ENCODE peak calls at places on chromosomes 11 and 22, in eight cellular contexts. One of them, this sample, is unnamed.
A peak's percentile ranks its signal among the peaks of the same experiment; 100 is the strongest.

GRCh38 chr22:22558071-22558971 is 744 bp downstream of the PRAME start:
- DNase-seq in ureter: no peak
- DNase-seq in sciatic nerve: no peak
- DNase-seq in T47D: no peak
- DNase-seq in lung: no peak
- DNase-seq in NCI-H1105 treated with DMSO at 0.1 percent for 48 hours: no peak
- DNase-seq in NB4: no peak
- DNase-seq in stimulated activated CD4-positive, alpha-beta T cell treated with anti-CD3 and anti-CD28 coated beads, Interleukin-2, amount 100 ng/mL, for 48 hours: no peak
- DNase-seq in this sample: no peak

GRCh38 chr11:62546244-62546936 is at the start of gene AHNAK:
- DNase-seq in ureter: peak; percentile 89
- DNase-seq in sciatic nerve: peak; percentile 92
- DNase-seq in T47D: peak; percentile 88
- DNase-seq in lung: peak; percentile 86
- DNase-seq in NCI-H1105 treated with DMSO at 0.1 percent for 48 hours: peak; percentile 10
- DNase-seq in NB4: peak; percentile 90
- DNase-seq in stimulated activated CD4-positive, alpha-beta T cell treated with anti-CD3 and anti-CD28 coated beads, Interleukin-2, amount 100 ng/mL, for 48 hours: no peak
- DNase-seq in this sample: peak; percentile 90

GRCh38 chr11:120137611-120138521 is at the start of gene TRIM29:
- DNase-seq in ureter: peak; percentile 88
- DNase-seq in sciatic nerve: peak; percentile 56
- DNase-seq in T47D: peak; percentile 65
- DNase-seq in lung: peak; percentile 33
- DNase-seq in NCI-H1105 treated with DMSO at 0.1 percent for 48 hours: no peak
- DNase-seq in NB4: no peak
- DNase-seq in stimulated activated CD4-positive, alpha-beta T cell treated with anti-CD3 and anti-CD28 coated beads, Interleukin-2, amount 100 ng/mL, for 48 hours: no peak
- DNase-seq in this sample: peak; percentile 60

GRCh38 chr11:118133816-118134215 is 18.8 kb downstream of the SCN4B start:
- DNase-seq in ureter: no peak
- DNase-seq in sciatic nerve: peak; percentile 38
- DNase-seq in T47D: no peak
- DNase-seq in lung: no peak
- DNase-seq in NCI-H1105 treated with DMSO at 0.1 percent for 48 hours: no peak
- DNase-seq in NB4: no peak
- DNase-seq in stimulated activated CD4-positive, alpha-beta T cell treated with anti-CD3 and anti-CD28 coated beads, Interleukin-2, amount 100 ng/mL, for 48 hours: no peak
- DNase-seq in this sample: no peak

GRCh38 chr11:83951521-83951920 is 665.4 kb upstream of the CCDC90B start:
- DNase-seq in ureter: no peak
- DNase-seq in sciatic nerve: no peak
- DNase-seq in T47D: no peak
- DNase-seq in lung: no peak
- DNase-seq in NCI-H1105 treated with DMSO at 0.1 percent for 48 hours: no peak
- DNase-seq in NB4: no peak
- DNase-seq in stimulated activated CD4-positive, alpha-beta T cell treated with anti-CD3 and anti-CD28 coated beads, Interleukin-2, amount 100 ng/mL, for 48 hours: no peak
- DNase-seq in this sample: no peak

GRCh38 chr11:2860636-2861035 is 24.9 kb downstream of the CDKN1C start:
- DNase-seq in ureter: no peak
- DNase-seq in sciatic nerve: no peak
- DNase-seq in T47D: no peak
- DNase-seq in lung: no peak
- DNase-seq in NCI-H1105 treated with DMSO at 0.1 percent for 48 hours: no peak
- DNase-seq in NB4: peak; percentile 56
- DNase-seq in stimulated activated CD4-positive, alpha-beta T cell treated with anti-CD3 and anti-CD28 coated beads, Interleukin-2, amount 100 ng/mL, for 48 hours: no peak
- DNase-seq in this sample: no peak

GRCh38 chr11:2380807-2381350 is 3.8 kb downstream of the CD81 start:
- DNase-seq in ureter: no peak
- DNase-seq in sciatic nerve: peak; percentile 84
- DNase-seq in T47D: no peak
- DNase-seq in lung: peak; percentile 80
- DNase-seq in NCI-H1105 treated with DMSO at 0.1 percent for 48 hours: no peak
- DNase-seq in NB4: peak; percentile 88
- DNase-seq in stimulated activated CD4-positive, alpha-beta T cell treated with anti-CD3 and anti-CD28 coated beads, Interleukin-2, amount 100 ng/mL, for 48 hours: no peak
- DNase-seq in this sample: peak; percentile 61

GRCh38 chr11:77142091-77142975 is 14.3 kb downstream of the MYO7A start:
- DNase-seq in ureter: no peak
- DNase-seq in sciatic nerve: no peak
- DNase-seq in T47D: no peak
- DNase-seq in lung: no peak
- DNase-seq in NCI-H1105 treated with DMSO at 0.1 percent for 48 hours: no peak
- DNase-seq in NB4: peak; percentile 89
- DNase-seq in stimulated activated CD4-positive, alpha-beta T cell treated with anti-CD3 and anti-CD28 coated beads, Interleukin-2, amount 100 ng/mL, for 48 hours: no peak
- DNase-seq in this sample: no peak

GRCh38 chr22:18057568-18058209 is 20.1 kb upstream of the PEX26 start:
- DNase-seq in ureter: peak; percentile 79
- DNase-seq in sciatic nerve: peak; percentile 82
- DNase-seq in T47D: no peak
- DNase-seq in lung: peak; percentile 55
- DNase-seq in NCI-H1105 treated with DMSO at 0.1 percent for 48 hours: no peak
- DNase-seq in NB4: peak; percentile 30
- DNase-seq in stimulated activated CD4-positive, alpha-beta T cell treated with anti-CD3 and anti-CD28 coated beads, Interleukin-2, amount 100 ng/mL, for 48 hours: no peak
- DNase-seq in this sample: no peak

GRCh38 chr11:73787643-73788537 is at the start of gene MRPL48:
- DNase-seq in ureter: peak; percentile 92
- DNase-seq in sciatic nerve: peak; percentile 93
- DNase-seq in T47D: peak; percentile 91
- DNase-seq in lung: peak; percentile 92
- DNase-seq in NCI-H1105 treated with DMSO at 0.1 percent for 48 hours: peak; percentile 90
- DNase-seq in NB4: peak; percentile 97
- DNase-seq in stimulated activated CD4-positive, alpha-beta T cell treated with anti-CD3 and anti-CD28 coated beads, Interleukin-2, amount 100 ng/mL, for 48 hours: peak; percentile 82
- DNase-seq in this sample: peak; percentile 95

GRCh38 chr11:122235615-122236014 is 119.6 kb upstream of the BLID start:
- DNase-seq in ureter: no peak
- DNase-seq in sciatic nerve: no peak
- DNase-seq in T47D: no peak
- DNase-seq in lung: peak; percentile 40
- DNase-seq in NCI-H1105 treated with DMSO at 0.1 percent for 48 hours: no peak
- DNase-seq in NB4: no peak
- DNase-seq in stimulated activated CD4-positive, alpha-beta T cell treated with anti-CD3 and anti-CD28 coated beads, Interleukin-2, amount 100 ng/mL, for 48 hours: no peak
- DNase-seq in this sample: no peak

This sample was measured in endodermal cell.